ENCODE peak calls at places on chromosomes 3 and 15, in seven cellular contexts. I is brain microvascular endothelial cell, U is thoracic aorta, C is HepG2, T is uterus, Z is breast epithelium, K is adrenal gland. E is an unnamed sample.

GRCh38 chr3:112734171-112734570 is 93.2 kb upstream of the CCDC80 start:
- DNase-seq in I (no peak), U (no peak), C (no peak), T (no peak), Z (no peak), K (no peak), E (no peak)

GRCh38 chr15:26359855-26360254 is 413.0 kb downstream of the GABRB3 start:
- DNase-seq in I (no peak), U (no peak), C (no peak), T (no peak), Z (no peak), K (no peak), E (no peak)

GRCh38 chr3:12959838-12960378 is 113.3 kb downstream of the IQSEC1 start:
- DNase-seq in I (no peak), U (no peak), C (no peak), T (no peak), Z (no peak), K (peak), E (no peak)

GRCh38 chr15:101558217-101558941 is 68.9 kb upstream of the PCSK6 start:
- DNase-seq in I (no peak), U (no peak), C (peak), T (no peak), Z (no peak), K (no peak), E (no peak)

GRCh38 chr3:66762888-66763287 is 235.2 kb upstream of the KBTBD8 start:
- DNase-seq in I (no peak), U (no peak), C (no peak), T (no peak), Z (no peak), K (no peak), E (no peak)

GRCh38 chr15:60551781-60552161 is 72.8 kb upstream of the ICE2 start:
- DNase-seq in I (no peak), U (no peak), C (no peak), T (no peak), Z (no peak), K (no peak), E (no peak)

GRCh38 chr15:61680260-61681037 is 379.8 kb downstream of the VPS13C start:
- DNase-seq in I (no peak), U (no peak), C (no peak), T (no peak), Z (no peak), K (no peak), E (no peak)

GRCh38 chr3:37183976-37184375 is 9.6 kb upstream of the LRRFIP2 start:
- DNase-seq in I (no peak), U (no peak), C (no peak), T (no peak), Z (no peak), K (no peak), E (no peak)

GRCh38 chr3:45655906-45656305 is 33.3 kb upstream of the SACM1L start:
- DNase-seq in I (no peak), U (no peak), C (no peak), T (no peak), Z (no peak), K (no peak), E (no peak)

GRCh38 chr3:169354774-169355501 is 308.6 kb downstream of the MECOM start:
- DNase-seq in I (no peak), U (no peak), C (no peak), T (no peak), Z (no peak), K (no peak), E (no peak)

GRCh38 chr3:194212869-194213320 is 76.9 kb downstream of the HES1 start:
- DNase-seq in I (no peak), U (no peak), C (no peak), T (no peak), Z (peak), K (no peak), E (no peak)
- H3K27ac ChIP-seq in I (no peak), U (no peak), C (no peak), T (no peak), Z (peak), K (no peak), E (no peak)

GRCh38 chr3:5245927-5246326 is 58.4 kb downstream of the EDEM1 start:
- DNase-seq in I (no peak), U (no peak), C (no peak), T (no peak), Z (no peak), K (no peak), E (no peak)

GRCh38 chr3:5254281-5255048 is 67.0 kb downstream of the EDEM1 start:
- DNase-seq in I (no peak), U (no peak), C (no peak), T (no peak), Z (no peak), K (no peak), E (no peak)

GRCh38 chr3:5252111-5252510 is 64.6 kb downstream of the EDEM1 start:
- DNase-seq in I (no peak), U (no peak), C (no peak), T (no peak), Z (no peak), K (no peak), E (no peak)

GRCh38 chr3:5250467-5251195 is 63.1 kb downstream of the EDEM1 start:
- DNase-seq in I (no peak), U (no peak), C (peak), T (no peak), Z (no peak), K (no peak), E (peak)

GRCh38 chr3:5251196-5251583 is 63.7 kb downstream of the EDEM1 start:
- DNase-seq in I (no peak), U (no peak), C (no peak), T (no peak), Z (no peak), K (no peak), E (no peak)
- H3K4me3 ChIP-seq in I (no peak), U (peak), C (peak), T (no peak), Z (peak), K (no peak), E (peak)

GRCh38 chr3:48663489-48664312 is 1.0 kb upstream of the CELSR3 start:
- DNase-seq in I (peak), U (peak), C (peak), T (peak), Z (peak), K (peak), E (peak)

GRCh38 chr3:48660800-48661400 is 1.8 kb downstream of the CELSR3 start:
- DNase-seq in I (no peak), U (no peak), C (no peak), T (no peak), Z (no peak), K (no peak), E (peak)

GRCh38 chr3:48661501-48662139 is 1.1 kb downstream of the CELSR3 start:
- DNase-seq in I (peak), U (no peak), C (peak), T (peak), Z (peak), K (peak), E (peak)

GRCh38 chr3:48662753-48663488 is at the start of gene CELSR3:
- DNase-seq in I (peak), U (no peak), C (peak), T (peak), Z (peak), K (peak), E (peak)

GRCh38 chr3:48662140-48662752 is 440 bp downstream of the CELSR3 start:
- DNase-seq in I (no peak), U (no peak), C (no peak), T (no peak), Z (no peak), K (peak), E (no peak)
- H3K27ac ChIP-seq in I (no peak), U (no peak), C (peak), T (no peak), Z (no peak), K (no peak), E (no peak)

GRCh38 chr3:171055336-171056178 is 29.0 kb upstream of the SLC2A2 start:
- DNase-seq in I (peak), U (no peak), C (peak), T (no peak), Z (no peak), K (no peak), E (no peak)
- H3K4me3 ChIP-seq in I (no peak), U (no peak), C (no peak), T (no peak), Z (no peak), K (no peak), E (no peak)

GRCh38 chr3:149581248-149581647 is 76.6 kb downstream of the WWTR1 start:
- DNase-seq in I (no peak), U (no peak), C (no peak), T (no peak), Z (no peak), K (no peak), E (no peak)
- H3K27ac ChIP-seq in I (peak), U (peak), C (no peak), T (peak), Z (peak), K (no peak), E (peak)